ENCODE peak calls at places on chromosome X, in ten cellular contexts. X, C, N, J, I, F, M, B, Z and T are unnamed samples.

GRCh38 chrX:31555506-31555905 is 483.7 kb upstream of the FTHL17 start:
- DNase-seq in C (no peak), Z (no peak), I (peak; percentile 6), M (no peak), F (no peak), B (no peak), N (no peak), J (no peak), X (no peak), T (no peak)

GRCh38 chrX:151030845-151031244 is 47.7 kb downstream of the HMGB3 start:
- DNase-seq in M (no peak), I (no peak), B (no peak), X (no peak), J (no peak), Z (no peak), C (no peak), N (no peak), F (no peak), T (no peak)

GRCh38 chrX:57821703-57822375 is 88.4 kb downstream of the ZXDA start:
- DNase-seq in N (no peak), C (peak; percentile 18), J (peak; percentile 48), B (no peak), M (peak; percentile 12), X (no peak), Z (no peak), F (no peak), I (peak; percentile 55), T (peak; percentile 20)

GRCh38 chrX:131874300-131874699 is 148.8 kb upstream of the STK26 start:
- DNase-seq in B (no peak), C (no peak), Z (no peak), X (no peak), M (no peak), I (no peak), F (no peak), N (no peak), J (no peak), T (no peak)

GRCh38 chrX:87634361-87634760 is 116.8 kb downstream of the KLHL4 start:
- DNase-seq in Z (no peak), C (no peak), I (no peak), N (no peak), B (no peak), X (no peak), M (no peak), J (no peak), F (no peak), T (no peak)

GRCh38 chrX:133389975-133390374 is 25.3 kb downstream of the GPC4 start:
- DNase-seq in J (no peak), N (no peak), M (no peak), F (no peak), Z (no peak), B (no peak), I (no peak), C (no peak), X (no peak), T (no peak)

GRCh38 chrX:9700555-9700954 is 65.1 kb downstream of the GPR143 start:
- DNase-seq in B (no peak), J (no peak), Z (no peak), F (no peak), C (no peak), N (no peak), M (no peak), I (no peak), X (no peak), T (no peak)

GRCh38 chrX:38458071-38458470 is 103.3 kb upstream of the TSPAN7 start:
- DNase-seq in J (no peak), B (no peak), I (no peak), M (no peak), X (no peak), N (no peak), C (no peak), Z (no peak), F (no peak), T (no peak)

GRCh38 chrX:121389976-121390709 is 342.7 kb downstream of the GLUD2 start:
- DNase-seq in C (no peak), Z (no peak), B (no peak), X (no peak), F (no peak), M (no peak), J (peak; percentile 40), N (no peak), I (no peak), T (no peak)

GRCh38 chrX:65017464-65017863 is 41.2 kb upstream of the ZC4H2 start:
- DNase-seq in J (no peak), B (no peak), X (no peak), N (no peak), C (no peak), M (no peak), Z (no peak), I (no peak), F (no peak), T (no peak)

GRCh38 chrX:132004728-132005127 is 18.4 kb upstream of the STK26 start:
- DNase-seq in M (no peak), N (no peak), Z (no peak), B (no peak), J (no peak), X (no peak), C (no peak), F (no peak), I (no peak), T (no peak)

GRCh38 chrX:117094149-117094548 is 631.4 kb upstream of the CT83 start:
- DNase-seq in B (no peak), M (no peak), Z (no peak), C (no peak), F (no peak), N (no peak), X (no peak), J (no peak), I (no peak), T (no peak)
- H3K9me3 ChIP-seq in B (peaks cover 47% of the 10 kb centered on the region), M (no peaks in the 10 kb centered on the region), Z (no peaks in the 10 kb centered on the region), C (no peaks in the 10 kb centered on the region), F (no peaks in the 10 kb centered on the region), N (no peaks in the 10 kb centered on the region), X (no peaks in the 10 kb centered on the region), J (no peaks in the 10 kb centered on the region), I (peaks cover 1% of the 10 kb centered on the region), T (no peaks in the 10 kb centered on the region)

GRCh38 chrX:153600921-153601320 is 2.0 kb upstream of the CCNQ start:
- DNase-seq in J (no peak), I (no peak), X (no peak), C (no peak), F (no peak), Z (no peak), M (no peak), N (no peak), B (no peak), T (no peak)

GRCh38 chrX:153597351-153597750 is 1.6 kb downstream of the CCNQ start:
- DNase-seq in Z (no peak), F (no peak), I (no peak), B (no peak), X (no peak), N (no peak), J (no peak), M (no peak), C (no peak), T (no peak)

GRCh38 chrX:153599192-153600031 is 473 bp upstream of the CCNQ start:
- DNase-seq in B (peak; percentile 92), N (peak; percentile 94), F (peak; percentile 63), M (peak; percentile 87), J (peak; percentile 65), X (peak; percentile 90), I (peak; percentile 81), C (peak; percentile 87), Z (no peak), T (peak; percentile 83)

GRCh38 chrX:153600032-153600373 is 1.1 kb upstream of the CCNQ start:
- DNase-seq in M (no peak), J (no peak), X (no peak), N (no peak), B (no peak), C (no peak), I (no peak), F (no peak), Z (no peak), T (no peak)

DNA sequence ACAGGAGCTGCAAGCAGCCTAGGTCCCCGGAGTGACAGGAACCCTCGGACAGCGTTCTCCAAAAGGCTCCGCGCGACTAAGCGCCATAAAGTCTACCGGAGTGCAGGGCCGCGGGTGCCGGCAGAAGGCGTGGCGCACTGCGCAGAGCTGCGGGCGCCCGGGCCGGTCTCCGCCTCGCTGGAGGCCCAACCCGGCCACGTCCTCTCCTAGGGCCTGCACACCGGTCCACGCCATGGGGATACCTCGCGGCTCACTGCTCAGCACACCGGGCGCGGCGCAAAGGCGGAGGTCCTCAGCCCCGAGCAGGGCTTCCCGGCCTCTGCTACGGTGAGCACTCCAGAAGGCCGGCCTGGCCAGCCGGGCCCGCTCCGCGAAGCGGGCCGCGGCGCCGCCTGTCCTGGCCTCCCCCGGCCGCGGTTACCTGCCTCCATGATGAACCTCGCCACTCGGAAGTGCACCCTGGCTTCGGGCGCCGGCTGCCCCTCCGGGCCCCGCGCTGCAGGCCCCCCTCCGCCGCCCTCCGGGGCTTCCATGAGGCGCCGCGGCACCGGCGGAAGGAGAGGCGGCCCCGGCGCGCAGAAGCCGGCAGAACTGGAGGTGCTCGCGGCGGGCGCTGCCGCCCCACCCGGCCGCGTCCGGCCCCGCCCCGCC is at the start of gene CCNQ:
- DNase-seq in Z (no peak), C (peak; percentile 40), F (no peak), X (peak; percentile 30), I (peak; percentile 10), B (no peak), N (no peak), J (no peak), M (peak; percentile 35), T (no peak)
- TF ChIP-seq POLR2A in Z (no peak), C (peak; percentile 61), F (no peak), X (no peak), I (peak; percentile 63), B (peak; percentile 79), N (no peak), J (no peak), M (no peak), T (no peak)

DNA sequence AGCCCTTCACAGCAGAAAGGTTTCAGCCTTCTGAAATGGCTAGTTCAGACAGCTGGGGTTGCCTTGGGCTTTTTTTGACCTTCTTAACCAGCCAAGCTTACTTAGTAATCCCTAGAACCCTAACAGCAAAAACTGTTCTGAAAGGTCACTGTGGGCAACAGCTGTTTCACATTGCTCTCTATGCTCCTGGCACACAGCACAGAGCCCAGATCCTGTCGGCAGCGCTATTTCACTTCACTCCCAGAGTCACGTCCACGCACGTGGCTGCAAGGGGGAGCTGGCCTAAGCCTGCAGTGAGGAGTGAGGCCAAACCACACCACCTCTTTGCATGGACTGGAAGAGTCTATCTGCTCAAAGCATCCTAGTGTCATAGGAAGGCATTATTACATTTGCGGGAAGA is 32.0 kb upstream of the STS start:
- DNase-seq in F (no peak), N (no peak), C (no peak), X (no peak), I (no peak), Z (no peak), M (peak; percentile 53), J (no peak), B (peak; percentile 45), T (peak; percentile 15)
- H3K9me3 ChIP-seq in F (no peaks in the 10 kb centered on the region), N (no peaks in the 10 kb centered on the region), C (no peaks in the 10 kb centered on the region), X (no peaks in the 10 kb centered on the region), I (no peaks in the 10 kb centered on the region), Z (no peaks in the 10 kb centered on the region), M (no peaks in the 10 kb centered on the region), J (no peaks in the 10 kb centered on the region), B (no peaks in the 10 kb centered on the region), T (no peaks in the 10 kb centered on the region)

DNA sequence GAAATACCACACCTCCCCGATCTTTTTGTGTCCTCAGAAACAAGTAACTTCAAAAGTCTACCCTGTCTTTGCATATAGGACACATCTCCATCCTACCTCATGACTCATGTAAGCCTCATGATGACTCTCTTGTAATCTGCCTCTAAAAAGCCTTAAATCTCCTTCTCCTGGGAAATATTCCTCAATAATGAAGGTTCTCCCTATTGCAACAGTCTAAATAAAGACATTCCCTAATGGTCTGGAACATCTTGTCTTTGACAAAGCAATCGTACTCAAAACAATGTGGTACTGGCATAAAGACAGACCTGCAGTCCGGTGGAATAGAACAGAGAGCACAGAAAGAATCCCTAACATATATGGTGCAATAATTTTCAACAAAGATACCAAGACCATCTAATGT is 257.7 kb downstream of the OPHN1 start:
- DNase-seq in J (no peak), F (no peak), N (no peak), X (no peak), C (no peak), Z (no peak), M (no peak), B (no peak), I (peak; percentile 72), T (no peak)
- TF ChIP-seq POLR2A in J (no peak), F (no peak), N (no peak), X (no peak), C (no peak), Z (no peak), M (no peak), B (no peak), I (no peak), T (no peak)